ENCODE peak calls at places on chromosomes 16 and 17, in five cellular contexts. P is A549, S is cardiac fibroblast, D is RWPE1, C is neural crest cell. W is an unnamed sample.

GRCh38 chr17:61833536-61834203 is 29.7 kb downstream of the BRIP1 start:
- DNase-seq in P (peak), S (peak), D (peak), C (no peak), W (no peak)

GRCh38 chr16:26983426-26983825 is 83.3 kb upstream of the C16orf82 start:
- DNase-seq in P (no peak), S (peak), D (no peak), C (no peak), W (no peak)

GRCh38 chr16:963913-964695 is 6.7 kb downstream of the LMF1 start:
- DNase-seq in P (no peak), S (no peak), D (no peak), C (no peak), W (no peak)

GRCh38 chr17:1367351-1367745 is 32.7 kb downstream of the YWHAE start:
- DNase-seq in P (no peak), S (no peak), D (no peak), C (no peak), W (no peak)

GRCh38 chr17:13792314-13792713 is 190.6 kb upstream of the HS3ST3A1 start:
- DNase-seq in P (no peak), S (peak), D (no peak), C (no peak), W (no peak)

GRCh38 chr17:66040402-66040801 is 151.5 kb downstream of the CEP112 start:
- DNase-seq in P (peak), S (no peak), D (no peak), C (no peak), W (no peak)

GRCh38 chr17:28090551-28090950 is 48.1 kb downstream of the NLK start:
- DNase-seq in P (no peak), S (no peak), D (no peak), C (no peak), W (no peak)

GRCh38 chr16:62068747-62069146 is 32.5 kb upstream of the CDH8 start:
- DNase-seq in P (peak), S (peak), D (peak), C (no peak), W (no peak)

GRCh38 chr17:41914358-41914766 is 4.4 kb downstream of the ACLY start:
- DNase-seq in P (peak), S (peak), D (no peak), C (no peak), W (no peak)

GRCh38 chr17:41915020-41915419 is 3.7 kb downstream of the ACLY start:
- DNase-seq in P (no peak), S (no peak), D (no peak), C (no peak), W (no peak)

GRCh38 chr17:41910701-41911391 is 7.9 kb downstream of the ACLY start:
- DNase-seq in P (peak), S (peak), D (peak), C (no peak), W (no peak)

GRCh38 chr17:41913798-41914197 is 5.0 kb downstream of the ACLY start:
- DNase-seq in P (no peak), S (no peak), D (no peak), C (no peak), W (no peak)

GRCh38 chr17:41912925-41913324 is 5.8 kb downstream of the ACLY start:
- DNase-seq in P (no peak), S (no peak), D (no peak), C (no peak), W (no peak)
- TF ChIP-seq CTCF in P (no peak), S (peak), D (no peak), C (no peak), W (no peak)

DNA sequence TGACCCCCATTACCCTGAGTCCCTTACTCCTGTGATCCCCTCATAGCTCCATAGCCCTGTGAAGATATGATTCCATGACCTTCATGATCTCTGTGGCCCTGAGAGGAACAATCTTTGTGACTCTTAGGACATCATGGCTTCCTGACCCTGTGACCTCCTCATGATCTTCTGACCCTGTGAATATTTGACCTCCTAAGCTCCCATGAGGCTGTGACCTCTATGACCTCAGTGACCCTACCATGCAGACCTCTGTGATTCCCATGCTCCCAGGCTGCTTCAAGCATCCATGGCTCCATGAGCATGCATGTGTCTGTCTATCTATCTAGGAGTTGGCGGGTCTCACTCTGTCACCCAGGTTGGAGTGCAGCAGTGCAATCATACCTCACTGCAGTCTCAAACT is 12.1 kb downstream of the RIPOR1 start:
- DNase-seq in P (no peak), S (no peak), D (no peak), C (no peak), W (no peak)
- TF ChIP-seq CTCF in P (no peak), S (no peak), D (no peak), C (no peak), W (no peak)

GRCh38 chr16:31382485-31383161 is 10.5 kb upstream of the ITGAD start:
- DNase-seq in P (peak), S (peak), D (peak), C (peak), W (peak)
- TF ChIP-seq CTCF in P (peak), S (peak), D (peak), C (peak), W (peak)

GRCh38 chr17:78970834-78971763 is 8.6 kb downstream of the LGALS3BP start:
- DNase-seq in P (peak), S (peak), D (peak), C (peak), W (peak)

GRCh38 chr17:78971764-78972506 is 7.8 kb downstream of the LGALS3BP start:
- DNase-seq in P (no peak), S (no peak), D (no peak), C (no peak), W (no peak)

GRCh38 chr17:78973792-78974520 is 5.8 kb downstream of the LGALS3BP start:
- DNase-seq in P (no peak), S (no peak), D (no peak), C (no peak), W (no peak)

GRCh38 chr17:78973196-78973595 is 6.5 kb downstream of the LGALS3BP start:
- DNase-seq in P (no peak), S (no peak), D (no peak), C (no peak), W (no peak)

GRCh38 chr17:78972507-78973105 is 7.1 kb downstream of the LGALS3BP start:
- DNase-seq in P (peak), S (no peak), D (no peak), C (no peak), W (no peak)
- TF ChIP-seq CTCF in P (no peak), S (no peak), D (no peak), C (no peak), W (no peak)

GRCh38 chr16:72995151-72995881 is 52.6 kb downstream of the ZFHX3 start:
- DNase-seq in P (peak), S (no peak), D (no peak), C (peak), W (no peak)
- TF ChIP-seq CTCF in P (peak), S (peak), D (no peak), C (peak), W (peak)

GRCh38 chr17:37743875-37744632 is 805 bp downstream of the HNF1B start:
- DNase-seq in P (peak), S (no peak), D (no peak), C (peak), W (peak)
- TF ChIP-seq CTCF in P (peak), S (no peak), D (no peak), C (peak), W (peak)

GRCh38 chr17:76408037-76408849 is 23.8 kb downstream of the SPHK1 start:
- DNase-seq in P (peak), S (peak), D (peak), C (peak), W (peak)
- TF ChIP-seq CTCF in P (peak), S (peak), D (peak), C (peak), W (peak)

GRCh38 chr17:10139560-10139959 is 58.8 kb downstream of the GAS7 start:
- DNase-seq in P (no peak), S (no peak), D (no peak), C (no peak), W (no peak)
- TF ChIP-seq CTCF in P (no peak), S (no peak), D (no peak), C (no peak), W (no peak)

W was measured in GM13977.